ENCODE peak calls at places on chromosomes 3 and 15, in four cellular contexts. N, X, R and T are unnamed samples.

GRCh38 chr3:60610441-60611112 is 640.7 kb downstream of the FHIT start:
- DNase-seq in X (peak), R (no peak), N (no peak), T (no peak)

GRCh38 chr3:68996356-68996995 is 17.0 kb downstream of the EOGT start:
- DNase-seq in X (no peak), N (no peak), R (no peak), T (peak)

GRCh38 chr15:95235033-95235432 is 1003.7 kb downstream of the MCTP2 start:
- DNase-seq in N (no peak), X (no peak), R (no peak), T (no peak)

GRCh38 chr3:121979734-121980449 is 42.2 kb downstream of the ILDR1 start:
- DNase-seq in R (no peak), N (no peak), X (no peak), T (peak)

GRCh38 chr3:114020907-114021306 is 35.4 kb downstream of the CCDC191 start:
- DNase-seq in X (no peak), R (no peak), N (no peak), T (no peak)

GRCh38 chr15:73346735-73347312 is 21.9 kb downstream of the HCN4 start:
- DNase-seq in N (no peak), R (no peak), X (peak), T (peak)

GRCh38 chr3:58874248-58874741 is 175.5 kb downstream of the CFAP20DC start:
- DNase-seq in N (no peak), X (no peak), R (no peak), T (peak)

GRCh38 chr3:45760878-45761711 is 35.2 kb downstream of the SLC6A20 start:
- DNase-seq in N (peak), X (no peak), R (no peak), T (peak)

GRCh38 chr3:132344666-132345280 is 27.6 kb downstream of the ACP3 start:
- DNase-seq in R (no peak), N (no peak), X (no peak), T (peak)
- H3K27ac ChIP-seq in R (no peak), N (no peak), X (no peak), T (no peak)

DNA sequence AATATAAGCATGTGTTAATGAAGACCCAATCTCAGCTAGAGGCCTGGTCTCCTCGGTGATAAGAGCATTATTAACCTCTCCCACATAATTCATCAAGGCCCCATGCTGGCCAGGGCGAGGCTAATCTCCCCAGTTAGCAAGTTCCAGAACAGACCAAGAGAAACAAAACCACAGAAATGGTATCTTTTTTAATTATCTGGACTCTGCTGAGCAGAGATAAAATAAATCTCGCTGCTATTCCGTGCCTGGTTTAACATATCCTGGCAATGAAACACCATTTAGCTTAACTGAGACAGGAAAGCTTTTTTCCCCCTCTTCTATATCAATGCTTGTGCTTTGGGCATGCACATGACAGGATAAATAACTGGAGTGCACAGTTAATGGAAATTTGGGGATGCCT is 72.5 kb upstream of the ARHGEF3 start:
- DNase-seq in N (no peak), R (no peak), X (no peak), T (no peak)
- H3K27ac ChIP-seq in N (no peak), R (no peak), X (no peak), T (no peak)

DNA sequence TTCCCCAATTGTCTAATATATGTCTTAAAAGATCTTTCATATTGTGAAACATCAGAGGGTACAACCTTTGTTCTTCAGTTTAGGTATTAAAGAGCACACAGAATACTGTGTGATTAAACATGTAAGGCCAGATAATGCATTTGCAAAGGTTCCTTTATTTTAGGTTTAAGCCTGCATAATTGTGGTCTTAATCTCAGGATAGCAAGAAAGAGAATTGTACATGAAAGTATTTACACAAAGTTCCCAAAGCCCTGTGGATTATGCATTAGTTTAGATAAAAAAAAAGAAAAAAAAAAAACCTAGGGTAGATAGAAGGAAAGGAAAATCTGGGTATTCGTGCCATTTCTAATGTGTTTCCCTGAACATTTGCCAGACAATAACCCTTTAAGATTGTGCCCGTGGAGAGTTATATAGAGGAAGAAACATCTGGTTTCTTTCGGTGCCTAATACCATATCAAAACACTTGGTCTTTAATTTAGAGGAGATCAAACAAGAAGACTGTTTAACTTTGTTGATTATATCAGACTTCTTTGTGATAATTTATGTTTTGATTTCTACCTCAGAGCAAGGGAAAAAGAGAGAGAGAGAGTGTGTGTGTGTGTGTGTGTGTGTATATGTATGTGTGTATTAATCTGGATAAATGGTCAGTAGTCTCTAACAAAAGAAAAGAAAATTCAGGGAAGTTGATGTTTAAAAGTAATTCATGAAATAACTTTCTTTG is 139.6 kb upstream of the CGNL1 start:
- DNase-seq in N (no peak), X (no peak), R (no peak), T (no peak)
- H3K27ac ChIP-seq in N (no peak), X (no peak), R (no peak), T (no peak)

GRCh38 chr15:90414408-90415028 is 26.5 kb downstream of the IQGAP1 start:
- DNase-seq in X (no peak), N (no peak), R (no peak), T (no peak)
- H3K27ac ChIP-seq in X (peak), N (peak), R (no peak), T (peak)

GRCh38 chr3:16460886-16461285 is 52.6 kb downstream of the RFTN1 start:
- DNase-seq in N (no peak), R (no peak), X (no peak), T (no peak)

GRCh38 chr3:16460273-16460672 is 53.2 kb downstream of the RFTN1 start:
- DNase-seq in N (no peak), R (no peak), X (no peak), T (no peak)

GRCh38 chr3:16455001-16455400 is 58.5 kb downstream of the RFTN1 start:
- DNase-seq in N (no peak), X (no peak), R (no peak), T (no peak)

GRCh38 chr3:16455946-16456345 is 57.6 kb downstream of the RFTN1 start:
- DNase-seq in R (no peak), X (no peak), N (no peak), T (no peak)

DNA sequence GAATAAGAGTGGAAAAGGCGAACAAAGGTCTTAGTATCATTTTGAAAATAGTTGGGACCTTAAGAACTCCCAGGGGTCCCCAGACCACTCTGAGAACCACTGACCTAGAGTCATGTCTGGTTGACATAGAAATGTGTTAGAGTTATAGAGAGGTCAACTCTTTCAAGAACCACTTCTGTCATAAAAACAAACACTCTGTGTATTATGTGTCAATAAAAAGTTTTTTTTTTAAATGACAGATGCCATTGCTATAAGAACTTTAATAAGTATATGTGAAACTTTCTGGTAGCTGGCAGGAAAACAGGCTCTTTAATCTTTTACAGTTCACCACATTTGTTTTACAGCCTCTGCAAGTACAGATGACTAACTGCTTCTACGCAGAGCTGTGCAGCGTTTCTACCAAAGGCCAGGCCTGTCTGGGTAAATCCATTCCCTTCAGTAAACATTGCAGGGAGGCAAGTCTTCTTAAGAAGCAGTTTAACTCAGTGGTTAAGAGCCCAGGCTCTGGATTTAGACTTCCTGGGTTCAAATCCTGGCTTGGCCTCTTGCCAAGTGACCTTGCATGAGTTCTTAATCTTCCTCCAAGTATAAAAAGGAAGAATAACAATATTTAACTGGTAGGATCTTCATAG is 56.6 kb downstream of the RFTN1 start:
- DNase-seq in X (no peak), R (no peak), N (no peak), T (no peak)
- H3K27ac ChIP-seq in X (no peak), R (no peak), N (no peak), T (no peak)

GRCh38 chr15:43118829-43119228 is 13.0 kb upstream of the UBR1 start:
- DNase-seq in N (no peak), X (no peak), R (no peak), T (no peak)
- H3K27ac ChIP-seq in N (no peak), X (no peak), R (no peak), T (no peak)

DNA sequence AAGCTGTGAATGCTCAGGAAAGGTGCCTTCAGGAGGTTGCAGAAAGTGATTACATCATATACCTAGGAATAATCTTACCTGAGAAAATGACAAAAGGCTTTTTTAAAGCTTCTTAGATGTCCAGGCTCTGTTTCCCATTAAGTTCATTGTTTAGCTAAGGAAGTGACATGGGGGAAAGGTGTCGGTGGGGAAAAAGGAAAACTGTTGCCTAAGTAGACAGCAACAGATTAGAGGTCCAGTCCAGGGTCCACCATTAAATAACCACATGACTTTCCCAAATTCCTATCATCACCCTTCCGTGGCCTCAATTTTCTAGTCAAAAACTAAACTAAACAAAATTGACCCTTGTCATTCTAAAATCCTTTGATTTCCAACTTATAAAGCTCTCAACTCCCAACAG is 4.3 kb downstream of the WWTR1 start:
- DNase-seq in N (no peak), X (no peak), R (no peak), T (no peak)
- H3K27ac ChIP-seq in N (peak), X (no peak), R (no peak), T (no peak)

GRCh38 chr15:80582816-80583423 is 112.2 kb upstream of the ABHD17C start:
- DNase-seq in X (no peak), R (no peak), N (no peak), T (no peak)

GRCh38 chr15:80579611-80580010 is 115.5 kb upstream of the ABHD17C start:
- DNase-seq in N (no peak), R (no peak), X (no peak), T (no peak)

GRCh38 chr15:80580536-80581260 is 114.4 kb upstream of the ABHD17C start:
- DNase-seq in R (no peak), N (no peak), X (no peak), T (no peak)

GRCh38 chr15:80580107-80580506 is 115.0 kb upstream of the ABHD17C start:
- DNase-seq in N (no peak), X (no peak), R (no peak), T (peak)

GRCh38 chr15:80581976-80582375 is 113.1 kb upstream of the ABHD17C start:
- DNase-seq in X (no peak), R (no peak), N (no peak), T (peak)
- H3K27ac ChIP-seq in X (no peak), R (no peak), N (no peak), T (peak)

DNA sequence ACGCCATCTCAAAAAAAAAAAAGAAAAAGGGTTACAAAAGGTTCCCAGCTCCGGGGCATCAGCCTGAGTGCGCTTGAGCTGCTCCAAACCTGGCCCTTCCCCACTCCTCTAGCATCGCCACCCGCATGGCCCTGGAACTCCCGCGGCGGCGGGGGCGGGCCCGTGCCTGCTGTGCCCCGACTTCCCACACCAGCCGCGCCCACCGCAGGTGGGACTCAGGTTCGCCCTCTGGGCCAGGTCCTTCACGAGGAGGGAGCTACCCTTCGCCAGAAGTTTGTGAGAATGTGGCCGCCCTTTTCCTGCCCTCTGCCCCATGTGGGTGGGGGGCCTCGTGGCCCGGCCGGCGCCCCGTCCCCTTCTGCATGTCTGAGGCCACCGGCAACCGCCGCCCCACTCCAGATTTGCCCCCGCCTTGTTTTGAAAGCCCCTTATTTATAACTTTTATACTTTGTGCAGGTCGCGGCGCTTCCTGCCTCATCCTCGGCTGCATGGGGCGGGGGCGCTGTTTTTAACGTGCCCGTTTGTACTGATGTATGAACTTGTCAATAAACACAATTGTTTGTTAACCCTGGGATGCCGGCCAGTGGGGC is 507 bp upstream of the JMJD7 start:
- DNase-seq in R (no peak), X (no peak), N (no peak), T (no peak)
- H3K27ac ChIP-seq in R (peak), X (peak), N (peak), T (no peak)

GRCh38 chr3:125367403-125368230 is 7.5 kb downstream of the ZNF148 start:
- DNase-seq in R (no peak), X (no peak), N (no peak), T (no peak)
- H3K27ac ChIP-seq in R (no peak), X (no peak), N (no peak), T (no peak)